ENCODE peak calls at places on chromosomes 12 and 14, in seven cellular contexts. Y, B, M, Z, H, T and P are unnamed samples.

GRCh38 chr12:64608901-64609542 is 1.3 kb upstream of the RASSF3 start:
- DNase-seq in Y (peak), B (peak), M (peak), Z (no peak), H (peak), T (peak), P (peak)

GRCh38 chr14:100739306-100739705 is 12.6 kb downstream of the DLK1 start:
- DNase-seq in Y (no peak), B (no peak), M (no peak), Z (no peak), H (no peak), T (no peak), P (no peak)

GRCh38 chr14:20609215-20610001 is 18.2 kb upstream of the RNASE12 start:
- DNase-seq in Y (peak), B (peak), M (peak), Z (no peak), H (peak), T (peak), P (peak)

GRCh38 chr12:91913651-91914050 is 232.0 kb downstream of the BTG1 start:
- DNase-seq in Y (no peak), B (no peak), M (no peak), Z (no peak), H (peak), T (peak), P (peak)

GRCh38 chr12:31008961-31009840 is 64.5 kb upstream of the DDX11 start:
- DNase-seq in Y (no peak), B (no peak), M (no peak), Z (no peak), H (no peak), T (no peak), P (no peak)

GRCh38 chr12:32535260-32535999 is 136.1 kb downstream of the FGD4 start:
- DNase-seq in Y (peak), B (peak), M (peak), Z (peak), H (peak), T (peak), P (peak)

GRCh38 chr14:94532462-94532861 is 23.2 kb upstream of the SERPINA12 start:
- DNase-seq in Y (no peak), B (no peak), M (no peak), Z (no peak), H (peak), T (no peak), P (peak)

GRCh38 chr12:32949815-32950214 is 53.2 kb upstream of the PKP2 start:
- DNase-seq in Y (no peak), B (no peak), M (no peak), Z (no peak), H (no peak), T (no peak), P (no peak)

GRCh38 chr14:71169861-71170260 is 262.6 kb downstream of the PCNX1 start:
- DNase-seq in Y (no peak), B (no peak), M (no peak), Z (no peak), H (no peak), T (no peak), P (no peak)

GRCh38 chr12:93167841-93168492 is 209.8 kb upstream of the NUDT4 start:
- DNase-seq in Y (peak), B (no peak), M (peak), Z (no peak), H (peak), T (no peak), P (peak)

GRCh38 chr14:61145258-61145902 is 135.8 kb downstream of the TMEM30B start:
- DNase-seq in Y (peak), B (peak), M (no peak), Z (no peak), H (peak), T (peak), P (peak)

GRCh38 chr12:65362231-65362630 is 83.7 kb downstream of the MSRB3 start:
- DNase-seq in Y (no peak), B (no peak), M (no peak), Z (no peak), H (no peak), T (peak), P (no peak)

GRCh38 chr12:122086088-122086487 is 7.5 kb downstream of the MLXIP start:
- DNase-seq in Y (no peak), B (no peak), M (no peak), Z (no peak), H (no peak), T (no peak), P (no peak)

GRCh38 chr14:75450381-75451276 is 22.8 kb downstream of the JDP2 start:
- DNase-seq in Y (peak), B (peak), M (no peak), Z (no peak), H (peak), T (no peak), P (peak)

GRCh38 chr12:57765698-57766463 is 997 bp downstream of the CYP27B1 start:
- DNase-seq in Y (no peak), B (no peak), M (no peak), Z (no peak), H (peak), T (no peak), P (no peak)

GRCh38 chr12:108672054-108672453 is 38.4 kb upstream of the SELPLG start:
- DNase-seq in Y (no peak), B (no peak), M (no peak), Z (no peak), H (no peak), T (no peak), P (no peak)

GRCh38 chr12:92482599-92482998 is 220.2 kb upstream of the PLEKHG7 start:
- DNase-seq in Y (no peak), B (no peak), M (no peak), Z (no peak), H (no peak), T (no peak), P (no peak)

GRCh38 chr14:103444837-103445524 is 59.8 kb downstream of the MARK3 start:
- DNase-seq in Y (peak), B (no peak), M (no peak), Z (no peak), H (no peak), T (peak), P (no peak)

GRCh38 chr14:89542768-89543419 is 125.9 kb upstream of the FOXN3 start:
- DNase-seq in Y (no peak), B (no peak), M (no peak), Z (no peak), H (no peak), T (no peak), P (no peak)

GRCh38 chr14:100581228-100582145 is 5.7 kb downstream of the BEGAIN start:
- DNase-seq in Y (no peak), B (no peak), M (no peak), Z (no peak), H (no peak), T (no peak), P (no peak)

GRCh38 chr14:60649815-60650381 is 621 bp upstream of the SIX1 start:
- DNase-seq in Y (no peak), B (no peak), M (no peak), Z (no peak), H (peak), T (peak), P (peak)

GRCh38 chr12:116121453-116121871 is 156.0 kb downstream of the MED13L start:
- DNase-seq in Y (peak), B (no peak), M (no peak), Z (no peak), H (peak), T (peak), P (no peak)

GRCh38 chr12:67633708-67634107 is 14.8 kb upstream of the DYRK2 start:
- DNase-seq in Y (no peak), B (peak), M (no peak), Z (no peak), H (no peak), T (no peak), P (no peak)

GRCh38 chr12:66365718-66366485 is 63.6 kb downstream of the HELB start:
- DNase-seq in Y (peak), B (no peak), M (no peak), Z (no peak), H (peak), T (peak), P (no peak)

GRCh38 chr14:60553855-60554254 is 44.9 kb downstream of the SIX6 start:
- DNase-seq in Y (no peak), B (no peak), M (no peak), Z (no peak), H (no peak), T (peak), P (no peak)

GRCh38 chr12:30795660-30796507 is 41.1 kb upstream of the CAPRIN2 start:
- DNase-seq in Y (peak), B (no peak), M (peak), Z (no peak), H (peak), T (peak), P (peak)

GRCh38 chr12:111063296-111064026 is 143.1 kb upstream of the MYL2 start:
- DNase-seq in Y (peak), B (no peak), M (no peak), Z (no peak), H (peak), T (peak), P (peak)

GRCh38 chr14:105126126-105126969 is 42.2 kb downstream of the JAG2 start:
- DNase-seq in Y (no peak), B (no peak), M (no peak), Z (no peak), H (no peak), T (no peak), P (no peak)

GRCh38 chr12:131021142-131021541 is 67.4 kb downstream of the ADGRD1 start:
- DNase-seq in Y (no peak), B (no peak), M (no peak), Z (no peak), H (no peak), T (no peak), P (no peak)

GRCh38 chr12:120496353-120497340 is 734 bp downstream of the DYNLL1 start:
- DNase-seq in Y (peak), B (peak), M (peak), Z (peak), H (peak), T (peak), P (peak)

GRCh38 chr12:6330192-6330591 is 11.7 kb downstream of the TNFRSF1A start:
- DNase-seq in Y (no peak), B (no peak), M (no peak), Z (no peak), H (no peak), T (no peak), P (no peak)

GRCh38 chr12:123907726-123908476 is 64.7 kb downstream of the CCDC92 start:
- DNase-seq in Y (peak), B (no peak), M (no peak), Z (no peak), H (no peak), T (peak), P (no peak)